ENCODE peak calls at places on chromosome 20, in nine cellular contexts. R is MM.1S, Y is neural progenitor cell, J is breast epithelium, O is hepatocyte, M is heart left ventricle, H is pancreas, B is stomach, G is left lung. Z is an unnamed sample.

GRCh38 chr20:34938466-34939163 is 17.0 kb downstream of the GSS start:
- DNase-seq in O (no peak), J (no peak), R (no peak), M (peak; percentile 72), H (peak; percentile 72), B (peak; percentile 91), G (no peak), Y (no peak), Z (peak; percentile 60)

GRCh38 chr20:1975251-1975650 is 18.6 kb downstream of the PDYN start:
- DNase-seq in Y (peak; percentile 62), H (no peak), J (no peak), B (no peak), M (no peak), G (no peak), R (no peak), O (no peak), Z (no peak)

GRCh38 chr20:58895099-58895795 is 42.7 kb downstream of the GNAS start:
- DNase-seq in M (no peak), H (no peak), O (no peak), J (no peak), Y (no peak), B (no peak), G (no peak), R (no peak), Z (no peak)

GRCh38 chr20:58503668-58504067 is 11.5 kb downstream of the APCDD1L start:
- DNase-seq in Y (no peak), B (peak; percentile 8), M (no peak), J (no peak), H (no peak), G (no peak), O (no peak), R (no peak), Z (no peak)

GRCh38 chr20:41004561-41005360 is 23.9 kb upstream of the TOP1 start:
- DNase-seq in M (no peak), J (no peak), Y (no peak), G (no peak), R (no peak), B (peak; percentile 39), O (no peak), H (no peak), Z (peak; percentile 73)

GRCh38 chr20:31678389-31679356 is 41.0 kb downstream of the COX4I2 start:
- DNase-seq in M (no peak), R (no peak), O (peak; percentile 32), Y (peak; percentile 54), B (peak; percentile 62), H (no peak), G (no peak), J (no peak), Z (no peak)

GRCh38 chr20:41360831-41361756 is 5.5 kb downstream of the EMILIN3 start:
- DNase-seq in J (no peak), H (no peak), G (peak; percentile 60), R (no peak), M (peak; percentile 6), O (no peak), Y (no peak), B (no peak), Z (no peak)

GRCh38 chr20:17498641-17499040 is 32.5 kb downstream of the BFSP1 start:
- DNase-seq in O (no peak), M (no peak), J (peak; percentile 3), B (no peak), G (no peak), H (no peak), R (no peak), Y (no peak), Z (no peak)

GRCh38 chr20:4956200-4956810 is 45.0 kb downstream of the SLC23A2 start:
- DNase-seq in Y (peak; percentile 74), G (no peak), R (peak; percentile 61), M (no peak), J (no peak), B (no peak), O (peak; percentile 72), H (no peak), Z (no peak)
- TF ChIP-seq CTCF in Y (peak; percentile 96), G (peak; percentile 73), R (peak; percentile 84), M (peak; percentile 73), J (peak; percentile 70), B (peak; percentile 73), O (peak; percentile 82), H (peak; percentile 77), Z (peak; percentile 75)

DNA sequence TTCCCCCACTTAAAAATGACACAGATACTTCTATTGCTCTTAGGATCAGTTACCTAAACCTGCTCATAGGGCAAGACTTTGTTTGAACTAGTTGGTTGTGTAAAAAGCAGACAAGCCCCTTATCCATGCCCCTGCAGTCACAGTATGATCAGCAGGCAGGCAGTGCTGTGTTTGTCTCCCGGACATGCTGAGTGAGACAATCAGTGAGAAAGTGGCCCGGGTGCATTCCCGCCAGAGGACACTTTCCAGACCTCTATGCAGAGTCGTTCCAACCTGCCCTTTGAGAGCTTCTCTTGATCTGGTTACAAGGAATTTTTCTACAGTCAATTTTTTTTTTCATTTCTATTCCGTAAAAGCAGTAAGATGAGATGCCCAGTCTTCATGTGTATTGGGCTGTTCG is 6.2 kb downstream of the LSM14B start:
- DNase-seq in R (no peak), O (no peak), B (no peak), M (no peak), H (no peak), J (no peak), Y (no peak), G (no peak), Z (no peak)
- H3K27ac ChIP-seq in R (no peak overlapping the region), O (no peak overlapping the region), B (no peak overlapping the region), M (no peak overlapping the region), H (no peak overlapping the region), J (no peak overlapping the region), Y (no peak overlapping the region), G (no peak overlapping the region), Z (no peak overlapping the region)

DNA sequence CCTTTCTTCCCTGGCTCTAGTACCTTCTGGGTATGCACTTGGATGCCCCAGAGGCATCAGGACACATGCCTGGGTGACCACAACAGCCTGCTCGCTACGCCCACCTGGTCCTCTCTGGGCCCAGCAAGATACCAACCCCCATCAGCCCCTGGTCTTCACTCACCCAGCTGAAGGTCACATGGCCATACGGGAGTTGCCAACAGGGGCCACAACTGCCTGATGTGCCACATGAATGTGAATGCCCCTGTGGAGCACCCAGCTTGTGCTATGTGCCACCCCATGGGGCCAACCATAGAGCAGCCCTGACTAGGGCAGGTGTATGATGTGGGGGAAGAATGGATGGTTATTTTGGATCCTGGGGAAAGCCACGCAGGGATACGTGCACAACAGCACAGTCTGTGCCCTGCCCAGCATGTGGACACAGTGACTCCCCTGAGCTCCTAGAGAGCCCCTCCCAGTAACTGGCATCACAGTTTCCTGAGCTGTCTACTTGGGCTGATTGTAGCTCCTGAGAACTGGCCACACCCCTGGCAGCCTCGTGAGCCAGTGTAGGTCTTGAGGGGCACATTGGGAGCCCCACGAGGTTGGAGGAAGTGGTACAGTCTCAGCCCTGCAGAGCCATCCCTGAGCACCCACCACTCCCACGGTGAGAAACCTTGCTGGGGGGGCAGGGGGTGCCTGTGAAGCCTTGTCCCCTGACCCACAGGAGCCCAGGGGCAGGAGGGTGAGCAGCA is 10.5 kb upstream of the PCMTD2 start:
- DNase-seq in H (no peak), G (no peak), R (no peak), Y (no peak), B (peak; percentile 9), J (peak; percentile 14), O (no peak), M (no peak), Z (no peak)
- H3K27me3 ChIP-seq in H (no peaks in the 10 kb centered on the region), G (no peaks in the 10 kb centered on the region), R (peaks cover 97% of the 10 kb centered on the region), Y (peaks cover 3% of the 10 kb centered on the region), B (no peaks in the 10 kb centered on the region), J (peaks cover 12% of the 10 kb centered on the region), O (no peaks in the 10 kb centered on the region), M (peaks cover 5% of the 10 kb centered on the region), Z (peaks cover 4% of the 10 kb centered on the region)

GRCh38 chr20:46304852-46305251 is 3.4 kb downstream of the CDH22 start:
- DNase-seq in R (no peak), O (no peak), G (no peak), Y (no peak), H (no peak), B (no peak), M (no peak), J (no peak), Z (no peak)

GRCh38 chr20:46304361-46304760 is 3.9 kb downstream of the CDH22 start:
- DNase-seq in Y (no peak), O (no peak), M (no peak), G (no peak), R (no peak), J (no peak), B (no peak), H (no peak), Z (no peak)

GRCh38 chr20:46306743-46307138 is 1.6 kb downstream of the CDH22 start:
- DNase-seq in M (no peak), H (no peak), G (no peak), R (no peak), J (no peak), B (no peak), Y (no peak), O (no peak), Z (no peak)

GRCh38 chr20:46305973-46306360 is 2.3 kb downstream of the CDH22 start:
- DNase-seq in H (no peak), Y (no peak), J (no peak), M (no peak), B (no peak), G (peak; percentile 24), O (no peak), R (no peak), Z (no peak)

DNA sequence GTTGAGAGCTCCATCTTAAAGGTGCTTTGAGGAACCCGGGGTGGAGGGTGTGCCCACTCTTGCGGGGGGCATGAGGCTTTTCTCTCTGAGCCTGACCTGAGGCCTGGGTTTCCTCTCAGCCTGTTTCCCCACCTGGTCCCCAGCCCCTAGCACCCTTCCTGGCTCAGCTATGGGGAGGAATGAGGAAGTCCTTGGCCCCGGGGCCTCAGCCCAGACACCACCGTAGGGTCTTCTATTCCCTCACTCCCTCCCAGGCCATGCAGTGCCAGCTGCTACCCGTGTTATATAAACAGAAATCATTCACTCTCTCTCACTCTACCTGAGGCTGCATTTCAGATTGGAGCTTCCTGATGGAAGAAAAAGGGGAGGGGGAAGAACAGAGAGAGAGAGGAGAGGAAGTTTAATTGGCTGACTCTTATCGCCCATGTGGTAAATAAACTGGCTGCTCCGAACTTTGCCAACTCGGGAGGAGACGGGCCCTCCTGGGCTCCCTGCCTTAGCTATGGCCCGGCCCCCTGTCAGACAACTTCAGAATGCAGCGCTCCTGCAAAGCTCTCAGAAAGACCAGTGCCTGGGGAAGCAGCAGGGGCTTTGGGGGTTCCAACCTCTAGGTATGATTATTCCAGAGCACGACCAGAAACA is 2.8 kb downstream of the CDH22 start:
- DNase-seq in M (no peak), B (peak; percentile 80), H (peak; percentile 76), R (no peak), Y (no peak), O (no peak), G (no peak), J (no peak), Z (no peak)
- TF ChIP-seq CTCF in M (no peak), B (no peak), H (no peak), R (no peak), Y (no peak), O (no peak), G (no peak), J (no peak), Z (no peak)

DNA sequence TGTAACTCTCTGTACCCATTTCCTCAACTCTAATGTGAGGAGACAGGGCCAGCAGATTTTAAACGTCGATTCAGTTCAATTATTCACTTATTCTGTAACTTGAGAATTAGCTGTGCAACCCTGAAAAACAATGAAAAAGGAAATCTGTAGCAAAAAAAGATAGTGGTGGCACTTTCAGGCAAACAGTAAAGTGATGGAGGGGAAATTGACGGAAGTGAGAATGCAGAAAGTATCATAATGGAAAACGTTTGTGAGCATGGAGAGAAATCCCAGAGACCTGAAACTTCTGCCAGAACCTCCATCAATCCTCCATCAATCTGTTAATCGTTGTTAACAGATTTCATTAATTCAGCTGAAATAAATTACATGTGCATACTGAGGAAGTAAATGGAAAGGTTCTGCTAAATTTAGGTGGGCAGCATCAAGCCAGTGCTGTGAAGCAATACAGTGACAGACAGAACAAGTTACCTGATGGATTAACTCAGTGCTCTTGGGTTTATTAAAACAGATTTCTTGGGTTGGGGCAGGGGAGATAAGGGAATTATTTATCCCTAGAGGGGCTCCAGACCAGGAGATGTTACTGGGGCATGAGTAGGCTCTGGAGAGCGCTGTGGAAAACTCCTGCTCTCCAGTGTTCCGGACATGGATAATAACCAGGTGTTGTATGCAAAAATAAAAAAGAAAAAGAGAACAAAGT is 17.5 kb downstream of the KIZ start:
- DNase-seq in Y (no peak), H (no peak), O (no peak), B (no peak), M (no peak), G (no peak), J (no peak), R (no peak), Z (no peak)
- H3K27ac ChIP-seq in Y (no peak overlapping the region), H (no peak overlapping the region), O (no peak overlapping the region), B (no peak overlapping the region), M (no peak overlapping the region), G (no peak overlapping the region), J (no peak overlapping the region), R (no peak overlapping the region), Z (no peak overlapping the region)

Z was measured in psoas muscle.